ENCODE peak calls at places on chromosomes 6 and 20, in four cellular contexts. K is WTC11, J is K562, U is A549. L is an unnamed sample.

GRCh38 chr20:63501818-63502670 is 3.2 kb upstream of the EEF1A2 start:
- DNase-seq in J (peak), K (peak), U (no peak), L (no peak)

GRCh38 chr6:7727951-7728854 is 2.3 kb downstream of the BMP6 start:
- DNase-seq in J (no peak), U (peak), K (peak), L (no peak)

GRCh38 chr6:85129881-85130280 is 320.0 kb upstream of the NT5E start:
- DNase-seq in K (no peak), J (no peak), U (peak), L (no peak)

GRCh38 chr20:32441638-32442037 is 83.5 kb downstream of the ASXL1 start:
- DNase-seq in U (no peak), J (no peak), K (no peak), L (no peak)

GRCh38 chr6:93183513-93183912 is 235.8 kb downstream of the EPHA7 start:
- DNase-seq in K (no peak), J (no peak), U (no peak), L (no peak)

GRCh38 chr20:10313215-10313614 is 94.6 kb downstream of the SNAP25 start:
- DNase-seq in K (no peak), J (no peak), U (no peak), L (no peak)

GRCh38 chr6:149012040-149012545 is 265.3 kb downstream of the UST start:
- DNase-seq in U (peak), K (no peak), J (no peak), L (no peak)

GRCh38 chr6:52152070-52152423 is 34.1 kb upstream of the IL17A start:
- DNase-seq in J (no peak), U (no peak), K (no peak), L (no peak)

GRCh38 chr6:35496036-35496850 is 636 bp downstream of the TEAD3 start:
- DNase-seq in K (peak), U (no peak), J (peak), L (peak)
- TF ChIP-seq NR3C1 in K (no peak), U (no peak), J (no peak), L (no peak)

DNA sequence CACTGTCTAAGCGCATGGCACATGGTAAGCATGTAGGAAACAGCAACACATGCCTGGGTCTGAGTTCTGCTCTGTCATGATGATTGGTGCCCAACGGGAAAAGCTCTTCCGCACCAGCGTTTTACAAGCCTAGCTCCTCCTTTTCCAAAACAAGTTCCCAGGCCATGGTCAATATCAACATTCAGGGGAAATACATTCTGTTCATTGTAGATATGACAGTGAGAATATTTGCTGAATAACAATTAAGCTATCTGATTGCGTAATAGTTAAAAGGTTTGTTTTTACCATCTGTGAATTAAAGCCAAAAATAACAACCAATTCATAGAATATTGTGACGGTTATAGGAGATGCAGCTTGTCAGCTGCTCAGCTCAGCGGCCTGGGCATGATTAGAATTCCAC is 404.3 kb upstream of the SLC35B3 start:
- DNase-seq in U (no peak), K (no peak), J (no peak), L (no peak)
- TF ChIP-seq NR3C1 in U (no peak), K (no peak), J (no peak), L (no peak)

GRCh38 chr20:47825011-47825762 is 39.9 kb upstream of the SULF2 start:
- DNase-seq in K (no peak), U (no peak), J (no peak), L (no peak)
- TF ChIP-seq NR3C1 in K (no peak), U (no peak), J (no peak), L (no peak)

GRCh38 chr6:17115251-17116089 is 13.6 kb downstream of the STMND1 start:
- DNase-seq in U (peak), J (no peak), K (no peak), L (peak)
- TF ChIP-seq NR3C1 in U (no peak), J (no peak), K (no peak), L (no peak)

DNA sequence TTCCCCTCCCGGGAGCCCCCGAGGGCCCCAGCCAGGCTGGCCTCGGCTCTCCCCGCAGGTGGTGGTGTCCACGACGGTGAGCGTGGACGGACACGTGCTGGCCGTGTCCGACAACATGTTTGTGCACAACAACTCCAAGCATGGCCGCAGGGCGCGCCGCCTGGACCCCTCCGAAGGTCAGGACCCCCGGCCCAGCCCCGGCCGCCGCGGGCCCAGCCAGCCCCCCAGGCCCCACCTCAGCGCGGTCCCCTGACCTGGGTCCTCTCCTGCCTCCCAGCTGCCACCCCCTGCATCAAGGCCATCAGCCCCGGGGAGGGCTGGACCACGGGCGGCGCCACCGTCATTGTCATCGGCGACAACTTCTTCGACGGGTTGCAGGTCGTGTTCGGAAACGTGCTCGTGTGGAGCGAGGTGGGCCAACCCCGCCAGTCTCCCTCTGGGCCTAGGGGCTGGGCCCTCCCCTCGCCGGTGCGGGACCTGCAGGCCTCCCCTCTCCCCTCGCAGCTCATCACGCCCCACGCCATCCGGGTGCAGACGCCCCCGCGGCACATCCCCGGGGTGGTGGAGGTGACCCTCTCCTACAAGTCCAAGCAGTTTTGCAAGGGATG is 51.0 kb downstream of the CPXM1 start:
- DNase-seq in K (no peak), J (no peak), U (no peak), L (no peak)
- TF ChIP-seq NR3C1 in K (no peak), J (no peak), U (no peak), L (no peak)

GRCh38 chr20:710762-711120 is 35.1 kb upstream of the SCRT2 start:
- DNase-seq in J (no peak), U (no peak), K (no peak), L (no peak)

GRCh38 chr20:707711-708110 is 32.1 kb upstream of the SCRT2 start:
- DNase-seq in K (no peak), J (no peak), U (no peak), L (no peak)

GRCh38 chr20:709864-710761 is 34.5 kb upstream of the SCRT2 start:
- DNase-seq in J (no peak), U (no peak), K (peak), L (no peak)

GRCh38 chr20:708956-709355 is 33.4 kb upstream of the SCRT2 start:
- DNase-seq in U (no peak), K (no peak), J (no peak), L (no peak)

DNA sequence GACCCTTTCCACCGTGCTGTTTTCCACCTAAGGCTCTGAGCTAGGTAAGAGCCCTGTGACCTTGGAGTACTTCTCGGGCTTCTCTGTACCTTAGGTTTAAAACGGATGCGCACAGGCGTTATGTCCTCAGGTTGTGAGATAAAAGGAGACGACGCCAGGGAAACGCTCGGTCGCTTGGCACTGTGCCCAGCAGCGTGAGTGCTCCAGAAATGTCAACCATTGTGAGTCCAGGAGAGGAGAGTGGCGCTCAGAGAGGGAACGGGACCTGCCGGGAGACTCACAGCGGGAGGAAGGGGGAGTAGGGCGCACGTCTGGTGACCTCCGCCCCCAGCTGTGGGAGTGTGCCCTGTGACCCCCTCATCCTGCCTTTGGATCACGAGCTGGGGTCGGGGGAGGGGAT is 33.8 kb upstream of the SCRT2 start:
- DNase-seq in U (no peak), J (no peak), K (no peak), L (no peak)
- TF ChIP-seq NR3C1 in U (no peak), J (no peak), K (no peak), L (no peak)

GRCh38 chr6:133595076-133595868 is 293.6 kb upstream of the TCF21 start:
- DNase-seq in U (peak), K (no peak), J (no peak), L (no peak)
- TF ChIP-seq NR3C1 in U (no peak), K (no peak), J (no peak), L (no peak)

GRCh38 chr20:37948956-37949355 is 46.0 kb downstream of the VSTM2L start:
- DNase-seq in J (no peak), K (no peak), U (no peak), L (no peak)
- TF ChIP-seq NR3C1 in J (no peak), K (no peak), U (no peak), L (no peak)

GRCh38 chr6:16799279-16800193 is 38.3 kb upstream of the ATXN1 start:
- DNase-seq in U (peak), J (no peak), K (no peak), L (peak)
- TF ChIP-seq NR3C1 in U (no peak), J (no peak), K (no peak), L (no peak)

GRCh38 chr6:153949606-153950005 is 89.4 kb upstream of the OPRM1 start:
- DNase-seq in U (no peak), K (no peak), J (no peak), L (no peak)
- TF ChIP-seq NR3C1 in U (no peak), K (no peak), J (no peak), L (no peak)

L was measured in HepG2.